ENCODE peak calls at places on chromosomes 13 and 19, in four cellular contexts. H is brain microvascular endothelial cell, J is ovary, F is dorsolateral prefrontal cortex. Q is an unnamed sample.

GRCh38 chr19:4375620-4376228 is 24.6 kb downstream of the SH3GL1 start:
- DNase-seq in H (peak), J (no peak), F (peak), Q (peak)

GRCh38 chr19:19185853-19186728 is 5.9 kb downstream of the BORCS8 start:
- DNase-seq in H (no peak), J (no peak), F (no peak), Q (peak)

GRCh38 chr19:17678836-17679235 is 9.3 kb downstream of the UNC13A start:
- DNase-seq in H (no peak), J (no peak), F (no peak), Q (no peak)

GRCh38 chr13:75489502-75490263 is 7.7 kb upstream of the TBC1D4 start:
- DNase-seq in H (no peak), J (no peak), F (no peak), Q (peak)

GRCh38 chr13:71871180-71871754 is 4.3 kb upstream of the DACH1 start:
- DNase-seq in H (no peak), J (no peak), F (no peak), Q (no peak)

GRCh38 chr19:45164577-45165335 is 4.0 kb upstream of the NKPD1 start:
- DNase-seq in H (peak), J (peak), F (no peak), Q (peak)

GRCh38 chr19:42149447-42150202 is 17.4 kb upstream of the POU2F2 start:
- DNase-seq in H (no peak), J (no peak), F (no peak), Q (no peak)

GRCh38 chr13:111881700-111882099 is 185.2 kb upstream of the SOX1 start:
- DNase-seq in H (no peak), J (no peak), F (no peak), Q (no peak)

GRCh38 chr13:60583911-60584753 is 187.1 kb downstream of the TDRD3 start:
- DNase-seq in H (peak), J (no peak), F (no peak), Q (no peak)

GRCh38 chr19:47230122-47230920 is 678 bp downstream of the BBC3 start:
- DNase-seq in H (no peak), J (peak), F (peak), Q (peak)

GRCh38 chr19:11639245-11639601 is 41.9 kb downstream of the ZNF627 start:
- DNase-seq in H (no peak), J (no peak), F (no peak), Q (no peak)

GRCh38 chr13:113946409-113947181 is 27.3 kb downstream of the C13orf46 start:
- DNase-seq in H (no peak), J (no peak), F (no peak), Q (no peak)

GRCh38 chr19:13044160-13044853 is 49.0 kb downstream of the NFIX start:
- DNase-seq in H (no peak), J (no peak), F (no peak), Q (no peak)

GRCh38 chr13:113903361-113903760 is 39.5 kb upstream of the GAS6 start:
- DNase-seq in H (peak), J (no peak), F (no peak), Q (no peak)

GRCh38 chr19:29260477-29261317 is 47.7 kb upstream of the UQCRFS1 start:
- DNase-seq in H (no peak), J (no peak), F (no peak), Q (no peak)

GRCh38 chr19:41927810-41928192 is 448 bp downstream of the ERFL start:
- DNase-seq in H (no peak), J (no peak), F (no peak), Q (no peak)

GRCh38 chr19:2271516-2272103 is 10.4 kb downstream of the PEAK3 start:
- DNase-seq in H (peak), J (no peak), F (no peak), Q (no peak)

GRCh38 chr19:47996230-47996727 is 1.8 kb downstream of the ELSPBP1 start:
- DNase-seq in H (no peak), J (no peak), F (no peak), Q (no peak)

GRCh38 chr13:101727118-101727517 is 274.6 kb downstream of the ITGBL1 start:
- DNase-seq in H (no peak), J (no peak), F (no peak), Q (no peak)

GRCh38 chr13:33228645-33229445 is 56.7 kb downstream of the STARD13 start:
- DNase-seq in H (peak), J (no peak), F (no peak), Q (peak)

GRCh38 chr13:59543418-59543817 is 620.3 kb downstream of the DIAPH3 start:
- DNase-seq in H (no peak), J (no peak), F (no peak), Q (no peak)

GRCh38 chr13:88707652-88708051 is 1036.5 kb downstream of the SLITRK5 start:
- DNase-seq in H (no peak), J (no peak), F (no peak), Q (no peak)

DNA sequence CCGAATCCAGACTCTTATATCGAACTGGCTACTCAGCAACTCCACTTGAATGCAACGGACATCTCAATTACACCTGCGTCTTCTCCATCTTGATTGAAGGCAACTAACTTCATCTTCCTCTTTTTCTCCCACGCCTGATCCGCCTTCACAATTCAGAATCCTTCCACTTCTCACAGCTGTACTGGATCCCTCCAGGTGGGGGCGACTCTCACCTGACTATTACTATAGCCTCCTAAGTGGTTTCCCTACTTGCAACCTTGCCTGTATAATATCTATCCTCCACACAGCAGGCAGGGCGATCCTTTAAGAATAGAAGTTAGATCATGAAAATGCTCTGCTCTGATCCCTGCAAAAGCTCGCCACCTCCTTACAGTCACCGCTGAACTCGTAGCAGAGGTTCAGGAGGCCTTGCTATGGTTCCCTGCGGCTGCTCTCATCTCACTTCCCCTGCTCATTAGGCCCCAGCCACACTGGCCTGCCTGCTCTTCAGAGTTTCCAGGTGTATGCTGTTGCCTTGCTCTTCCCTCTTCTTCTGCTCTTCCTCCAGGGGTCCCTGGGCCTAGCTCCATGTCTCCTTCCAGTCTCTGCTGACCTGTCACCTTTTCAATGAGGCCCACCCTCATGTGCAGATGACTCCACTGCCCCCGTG is 31.9 kb downstream of the RFXAP start:
- DNase-seq in H (no peak), J (no peak), F (no peak), Q (no peak)
- TF ChIP-seq CTCF in H (peak), J (no peak), F (no peak), Q (no peak)

GRCh38 chr19:7636691-7637373 is at the start of gene STXBP2:
- DNase-seq in H (no peak), J (no peak), F (no peak), Q (peak)
- TF ChIP-seq CTCF in H (no peak), J (no peak), F (no peak), Q (no peak)

GRCh38 chr13:31588923-31589322 is 150.4 kb upstream of the RXFP2 start:
- DNase-seq in H (no peak), J (no peak), F (no peak), Q (no peak)
- TF ChIP-seq CTCF in H (no peak), J (no peak), F (no peak), Q (no peak)

DNA sequence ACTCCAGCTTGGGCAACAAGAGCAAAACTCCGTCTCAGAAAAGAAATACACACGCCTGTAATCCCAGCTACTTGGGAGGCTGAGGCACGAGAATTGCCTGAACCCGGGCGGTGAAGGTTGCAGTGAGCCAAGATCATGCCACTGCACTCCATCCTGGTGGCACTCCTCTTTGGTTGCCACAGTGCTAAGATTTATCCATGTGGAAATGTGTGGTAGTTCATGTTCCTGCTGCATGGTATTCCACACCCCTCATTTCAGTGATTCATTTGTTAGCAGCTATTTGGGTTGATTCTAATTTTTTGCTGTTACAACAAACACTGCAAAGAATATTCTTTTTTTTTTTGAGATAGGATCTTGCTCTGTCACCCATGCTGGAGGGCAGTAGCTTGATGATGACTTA is 12.1 kb downstream of the IFNL3 start:
- DNase-seq in H (no peak), J (no peak), F (no peak), Q (no peak)
- TF ChIP-seq CTCF in H (no peak), J (no peak), F (no peak), Q (no peak)

GRCh38 chr13:44739120-44739519 is 163.0 kb upstream of the TSC22D1 start:
- DNase-seq in H (no peak), J (no peak), F (no peak), Q (no peak)
- TF ChIP-seq CTCF in H (peak), J (no peak), F (no peak), Q (no peak)

GRCh38 chr13:64529874-64530485 is 2700.2 kb downstream of the PCDH9 start:
- DNase-seq in H (no peak), J (no peak), F (no peak), Q (peak)
- TF ChIP-seq CTCF in H (peak), J (no peak), F (peak), Q (peak)

GRCh38 chr13:94073006-94073744 is 406.3 kb downstream of the DCT start:
- DNase-seq in H (peak), J (no peak), F (no peak), Q (no peak)
- TF ChIP-seq CTCF in H (no peak), J (no peak), F (no peak), Q (no peak)

DNA sequence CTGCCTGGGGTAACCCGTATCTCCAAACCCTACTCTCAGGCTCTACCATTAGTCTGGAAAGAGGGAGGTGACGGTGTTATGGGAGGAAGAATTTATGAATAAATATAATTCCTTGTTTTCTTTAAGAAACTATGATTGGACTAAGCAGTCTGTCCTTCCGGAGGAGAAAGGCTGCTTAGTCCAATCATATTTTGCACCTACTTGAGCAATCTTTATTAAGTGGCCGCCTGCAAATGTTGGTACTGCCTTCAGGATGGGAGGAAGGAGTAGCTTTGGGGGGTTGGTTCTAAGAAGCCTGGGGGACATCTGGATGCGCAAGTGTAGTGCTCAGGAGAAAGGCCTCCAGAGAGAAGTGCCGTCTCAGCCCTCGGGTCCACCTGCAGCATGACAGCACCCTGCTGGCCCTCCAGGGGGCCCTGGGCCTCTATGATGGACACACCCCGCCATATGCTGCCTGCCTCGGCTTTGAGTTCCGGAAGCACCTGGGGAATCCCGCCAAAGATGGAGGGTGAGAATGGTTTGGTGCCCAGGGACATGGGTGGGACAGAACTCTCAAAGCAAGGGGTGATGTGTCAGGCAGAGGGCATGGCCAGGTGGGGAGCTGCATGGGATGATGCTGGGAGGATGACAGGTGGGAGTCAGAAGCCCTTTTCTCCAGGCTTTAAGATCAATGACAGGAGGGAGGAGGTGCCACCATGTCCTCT is 4.0 kb downstream of the ACP4 start:
- DNase-seq in H (no peak), J (no peak), F (no peak), Q (peak)
- TF ChIP-seq CTCF in H (peak), J (no peak), F (no peak), Q (no peak)

GRCh38 chr19:40144151-40144550 is 47.1 kb upstream of the MAP3K10 start:
- DNase-seq in H (no peak), J (no peak), F (no peak), Q (no peak)

GRCh38 chr19:40136818-40137217 is 46.1 kb upstream of the ZNF780A start:
- DNase-seq in H (no peak), J (no peak), F (no peak), Q (no peak)

GRCh38 chr19:40143612-40144011 is 47.6 kb upstream of the MAP3K10 start:
- DNase-seq in H (no peak), J (no peak), F (no peak), Q (peak)

GRCh38 chr19:40141546-40141945 is 49.7 kb upstream of the MAP3K10 start:
- DNase-seq in H (no peak), J (no peak), F (no peak), Q (no peak)

GRCh38 chr19:40139533-40140287 is 49.0 kb upstream of the ZNF780A start:
- DNase-seq in H (peak), J (no peak), F (no peak), Q (peak)
- TF ChIP-seq CTCF in H (peak), J (peak), F (peak), Q (peak)

Q was measured in GM13976.